ENCODE peak calls at places on chromosomes 4 and X, in nine cellular contexts. One of them, this sample, is unnamed.

GRCh38 chr4:38762560-38762959 is 20.2 kb downstream of the TLR10 start:
- DNase-seq in GM12891: no peak
- DNase-seq in activated naive CD8-positive, alpha-beta T cell treated with anti-CD3 and anti-CD28 coated beads, Interleukin-2, amount 10 ng/mL, durations not matched to agents 7 days and 5 days: no peak
- DNase-seq in CD8-positive, alpha-beta T cell: no peak
- DNase-seq in AG08396: no peak
- DNase-seq in HT1080: no peak
- DNase-seq in brain microvascular endothelial cell: no peak
- DNase-seq in coronary artery: no peak
- DNase-seq in right cardiac atrium: no peak
- DNase-seq in this sample: no peak

GRCh38 chrX:153380691-153381090 is 20.5 kb downstream of the PNMA6E start:
- DNase-seq in coronary artery: peak; percentile 72
- DNase-seq in AG08396: no peak
- DNase-seq in CD8-positive, alpha-beta T cell: no peak
- DNase-seq in activated naive CD8-positive, alpha-beta T cell treated with anti-CD3 and anti-CD28 coated beads, Interleukin-2, amount 10 ng/mL, durations not matched to agents 7 days and 5 days: no peak
- DNase-seq in HT1080: no peak
- DNase-seq in right cardiac atrium: no peak
- DNase-seq in brain microvascular endothelial cell: no peak
- DNase-seq in GM12891: no peak
- DNase-seq in this sample: no peak

GRCh38 chrX:24982306-24982965 is 33.3 kb downstream of the ARX start:
- DNase-seq in HT1080: peak; percentile 9
- DNase-seq in GM12891: no peak
- DNase-seq in coronary artery: no peak
- DNase-seq in activated naive CD8-positive, alpha-beta T cell treated with anti-CD3 and anti-CD28 coated beads, Interleukin-2, amount 10 ng/mL, durations not matched to agents 7 days and 5 days: no peak
- DNase-seq in right cardiac atrium: no peak
- DNase-seq in AG08396: no peak
- DNase-seq in brain microvascular endothelial cell: no peak
- DNase-seq in CD8-positive, alpha-beta T cell: no peak
- DNase-seq in this sample: no peak

GRCh38 chr4:82780398-82781231 is 18.0 kb downstream of the SCD5 start:
- DNase-seq in CD8-positive, alpha-beta T cell: no peak
- DNase-seq in right cardiac atrium: peak; percentile 90
- DNase-seq in AG08396: no peak
- DNase-seq in brain microvascular endothelial cell: peak; percentile 87
- DNase-seq in HT1080: peak; percentile 88
- DNase-seq in GM12891: no peak
- DNase-seq in coronary artery: peak; percentile 72
- DNase-seq in activated naive CD8-positive, alpha-beta T cell treated with anti-CD3 and anti-CD28 coated beads, Interleukin-2, amount 10 ng/mL, durations not matched to agents 7 days and 5 days: no peak
- DNase-seq in this sample: peak; percentile 93

GRCh38 chr4:143375326-143376073 is 38.8 kb downstream of the GAB1 start:
- DNase-seq in CD8-positive, alpha-beta T cell: no peak
- DNase-seq in activated naive CD8-positive, alpha-beta T cell treated with anti-CD3 and anti-CD28 coated beads, Interleukin-2, amount 10 ng/mL, durations not matched to agents 7 days and 5 days: no peak
- DNase-seq in HT1080: no peak
- DNase-seq in AG08396: no peak
- DNase-seq in GM12891: no peak
- DNase-seq in right cardiac atrium: peak; percentile 56
- DNase-seq in brain microvascular endothelial cell: peak; percentile 24
- DNase-seq in coronary artery: no peak
- DNase-seq in this sample: no peak

GRCh38 chr4:46852839-46853238 is 56.2 kb downstream of the COX7B2 start:
- DNase-seq in AG08396: no peak
- DNase-seq in brain microvascular endothelial cell: no peak
- DNase-seq in right cardiac atrium: no peak
- DNase-seq in CD8-positive, alpha-beta T cell: no peak
- DNase-seq in HT1080: no peak
- DNase-seq in coronary artery: no peak
- DNase-seq in activated naive CD8-positive, alpha-beta T cell treated with anti-CD3 and anti-CD28 coated beads, Interleukin-2, amount 10 ng/mL, durations not matched to agents 7 days and 5 days: no peak
- DNase-seq in GM12891: no peak
- DNase-seq in this sample: no peak

GRCh38 chr4:75671802-75672421 is 1.3 kb downstream of the G3BP2 start:
- DNase-seq in activated naive CD8-positive, alpha-beta T cell treated with anti-CD3 and anti-CD28 coated beads, Interleukin-2, amount 10 ng/mL, durations not matched to agents 7 days and 5 days: no peak
- DNase-seq in HT1080: no peak
- DNase-seq in GM12891: no peak
- DNase-seq in right cardiac atrium: no peak
- DNase-seq in AG08396: peak; percentile 10
- DNase-seq in coronary artery: no peak
- DNase-seq in brain microvascular endothelial cell: no peak
- DNase-seq in CD8-positive, alpha-beta T cell: no peak
- DNase-seq in this sample: no peak

GRCh38 chrX:100410083-100410590 is at the start of gene PCDH19:
- DNase-seq in HT1080: no peak
- DNase-seq in right cardiac atrium: peak; percentile 75
- DNase-seq in AG08396: peak; percentile 85
- DNase-seq in GM12891: no peak
- DNase-seq in coronary artery: no peak
- DNase-seq in activated naive CD8-positive, alpha-beta T cell treated with anti-CD3 and anti-CD28 coated beads, Interleukin-2, amount 10 ng/mL, durations not matched to agents 7 days and 5 days: peak; percentile 38
- DNase-seq in brain microvascular endothelial cell: peak; percentile 12
- DNase-seq in CD8-positive, alpha-beta T cell: no peak
- DNase-seq in this sample: peak; percentile 54

GRCh38 chr4:748461-748860 is 42.8 kb downstream of the PCGF3 start:
- DNase-seq in right cardiac atrium: peak; percentile 8
- DNase-seq in AG08396: no peak
- DNase-seq in HT1080: no peak
- DNase-seq in GM12891: no peak
- DNase-seq in coronary artery: no peak
- DNase-seq in brain microvascular endothelial cell: no peak
- DNase-seq in CD8-positive, alpha-beta T cell: no peak
- DNase-seq in activated naive CD8-positive, alpha-beta T cell treated with anti-CD3 and anti-CD28 coated beads, Interleukin-2, amount 10 ng/mL, durations not matched to agents 7 days and 5 days: no peak
- DNase-seq in this sample: no peak

GRCh38 chr4:175246941-175247340 is 328.8 kb downstream of the ADAM29 start:
- DNase-seq in HT1080: peak; percentile 11
- DNase-seq in coronary artery: no peak
- DNase-seq in brain microvascular endothelial cell: peak; percentile 18
- DNase-seq in right cardiac atrium: no peak
- DNase-seq in CD8-positive, alpha-beta T cell: no peak
- DNase-seq in GM12891: no peak
- DNase-seq in AG08396: no peak
- DNase-seq in activated naive CD8-positive, alpha-beta T cell treated with anti-CD3 and anti-CD28 coated beads, Interleukin-2, amount 10 ng/mL, durations not matched to agents 7 days and 5 days: no peak
- DNase-seq in this sample: no peak

GRCh38 chrX:123237271-123237670 is 53.2 kb downstream of the GRIA3 start:
- DNase-seq in HT1080: no peak
- DNase-seq in coronary artery: no peak
- DNase-seq in brain microvascular endothelial cell: no peak
- DNase-seq in CD8-positive, alpha-beta T cell: no peak
- DNase-seq in GM12891: no peak
- DNase-seq in AG08396: no peak
- DNase-seq in activated naive CD8-positive, alpha-beta T cell treated with anti-CD3 and anti-CD28 coated beads, Interleukin-2, amount 10 ng/mL, durations not matched to agents 7 days and 5 days: no peak
- DNase-seq in right cardiac atrium: no peak
- DNase-seq in this sample: no peak

GRCh38 chr4:127632420-127633403 is at the start of gene INTU:
- DNase-seq in CD8-positive, alpha-beta T cell: no peak
- DNase-seq in activated naive CD8-positive, alpha-beta T cell treated with anti-CD3 and anti-CD28 coated beads, Interleukin-2, amount 10 ng/mL, durations not matched to agents 7 days and 5 days: peak; percentile 46
- DNase-seq in coronary artery: peak; percentile 95
- DNase-seq in brain microvascular endothelial cell: peak; percentile 99
- DNase-seq in HT1080: peak; percentile 96
- DNase-seq in AG08396: peak; percentile 93
- DNase-seq in GM12891: no peak
- DNase-seq in right cardiac atrium: peak; percentile 95
- DNase-seq in this sample: peak; percentile 80

GRCh38 chr4:1723131-1723801 is 1.9 kb downstream of the TACC3 start:
- DNase-seq in coronary artery: no peak
- DNase-seq in brain microvascular endothelial cell: no peak
- DNase-seq in GM12891: no peak
- DNase-seq in AG08396: no peak
- DNase-seq in right cardiac atrium: no peak
- DNase-seq in CD8-positive, alpha-beta T cell: no peak
- DNase-seq in activated naive CD8-positive, alpha-beta T cell treated with anti-CD3 and anti-CD28 coated beads, Interleukin-2, amount 10 ng/mL, durations not matched to agents 7 days and 5 days: no peak
- DNase-seq in HT1080: no peak
- DNase-seq in this sample: no peak

GRCh38 chrX:10902001-10902400 is 209.1 kb upstream of the HCCS start:
- DNase-seq in activated naive CD8-positive, alpha-beta T cell treated with anti-CD3 and anti-CD28 coated beads, Interleukin-2, amount 10 ng/mL, durations not matched to agents 7 days and 5 days: no peak
- DNase-seq in right cardiac atrium: no peak
- DNase-seq in CD8-positive, alpha-beta T cell: no peak
- DNase-seq in GM12891: no peak
- DNase-seq in AG08396: peak; percentile 7
- DNase-seq in brain microvascular endothelial cell: peak; percentile 31
- DNase-seq in coronary artery: no peak
- DNase-seq in HT1080: peak; percentile 54
- DNase-seq in this sample: no peak

GRCh38 chrX:47518105-47518504 is 35.1 kb upstream of the ZNF41 start:
- DNase-seq in activated naive CD8-positive, alpha-beta T cell treated with anti-CD3 and anti-CD28 coated beads, Interleukin-2, amount 10 ng/mL, durations not matched to agents 7 days and 5 days: no peak
- DNase-seq in AG08396: no peak
- DNase-seq in right cardiac atrium: no peak
- DNase-seq in coronary artery: no peak
- DNase-seq in CD8-positive, alpha-beta T cell: no peak
- DNase-seq in GM12891: no peak
- DNase-seq in HT1080: peak; percentile 67
- DNase-seq in brain microvascular endothelial cell: no peak
- DNase-seq in this sample: no peak

GRCh38 chr4:163701915-163702314 is 207.4 kb downstream of the TMA16 start:
- DNase-seq in AG08396: peak; percentile 7
- DNase-seq in GM12891: no peak
- DNase-seq in CD8-positive, alpha-beta T cell: no peak
- DNase-seq in coronary artery: no peak
- DNase-seq in brain microvascular endothelial cell: peak; percentile 78
- DNase-seq in HT1080: peak; percentile 81
- DNase-seq in activated naive CD8-positive, alpha-beta T cell treated with anti-CD3 and anti-CD28 coated beads, Interleukin-2, amount 10 ng/mL, durations not matched to agents 7 days and 5 days: no peak
- DNase-seq in right cardiac atrium: no peak
- DNase-seq in this sample: no peak

GRCh38 chrX:24024819-24025740 is 1.9 kb downstream of the KLHL15 start:
- DNase-seq in brain microvascular endothelial cell: peak; percentile 74
- DNase-seq in AG08396: peak; percentile 91
- DNase-seq in GM12891: peak; percentile 67
- DNase-seq in CD8-positive, alpha-beta T cell: peak; percentile 62
- DNase-seq in right cardiac atrium: peak; percentile 96
- DNase-seq in HT1080: peak; percentile 77
- DNase-seq in coronary artery: peak; percentile 88
- DNase-seq in activated naive CD8-positive, alpha-beta T cell treated with anti-CD3 and anti-CD28 coated beads, Interleukin-2, amount 10 ng/mL, durations not matched to agents 7 days and 5 days: peak; percentile 86
- DNase-seq in this sample: peak; percentile 85

GRCh38 chrX:124216396-124217124 is 115.9 kb upstream of the TEX13D start:
- DNase-seq in CD8-positive, alpha-beta T cell: no peak
- DNase-seq in coronary artery: no peak
- DNase-seq in brain microvascular endothelial cell: no peak
- DNase-seq in activated naive CD8-positive, alpha-beta T cell treated with anti-CD3 and anti-CD28 coated beads, Interleukin-2, amount 10 ng/mL, durations not matched to agents 7 days and 5 days: no peak
- DNase-seq in AG08396: no peak
- DNase-seq in GM12891: no peak
- DNase-seq in right cardiac atrium: no peak
- DNase-seq in HT1080: no peak
- DNase-seq in this sample: no peak

GRCh38 chrX:100649550-100650356 is 5.8 kb downstream of the SRPX2 start:
- DNase-seq in CD8-positive, alpha-beta T cell: no peak
- DNase-seq in activated naive CD8-positive, alpha-beta T cell treated with anti-CD3 and anti-CD28 coated beads, Interleukin-2, amount 10 ng/mL, durations not matched to agents 7 days and 5 days: no peak
- DNase-seq in right cardiac atrium: peak; percentile 64
- DNase-seq in coronary artery: peak; percentile 84
- DNase-seq in HT1080: peak; percentile 50
- DNase-seq in brain microvascular endothelial cell: peak; percentile 83
- DNase-seq in GM12891: no peak
- DNase-seq in AG08396: peak; percentile 71
- DNase-seq in this sample: no peak

This sample was measured in NCI-H1105.